ENCODE peak calls at places on chromosomes 4 and X, in six cellular contexts. One of them, this sample, is unnamed.

GRCh38 chr4:174091130-174091529 is 192.3 kb downstream of the FBXO8 start:
- DNase-seq in testis: no peak
- DNase-seq in fibroblast of lung: no peak
- DNase-seq in psoas muscle: no peak
- DNase-seq in ovary: no peak
- DNase-seq in CD4-positive, CD25-positive, alpha-beta regulatory T cell: no peak
- DNase-seq in this sample: no peak

GRCh38 chr4:54423066-54423465 is 194.0 kb downstream of the PDGFRA start:
- DNase-seq in ovary: no peak
- DNase-seq in psoas muscle: no peak
- DNase-seq in fibroblast of lung: peak; percentile 27
- DNase-seq in CD4-positive, CD25-positive, alpha-beta regulatory T cell: no peak
- DNase-seq in testis: no peak
- DNase-seq in this sample: no peak

GRCh38 chrX:96684339-96685204 is at the start of gene DIAPH2:
- DNase-seq in ovary: peak; percentile 81
- DNase-seq in fibroblast of lung: peak; percentile 80
- DNase-seq in testis: peak; percentile 81
- DNase-seq in psoas muscle: peak; percentile 89
- DNase-seq in CD4-positive, CD25-positive, alpha-beta regulatory T cell: peak; percentile 73
- DNase-seq in this sample: peak; percentile 65

GRCh38 chr4:2042207-2042946 is 16.8 kb upstream of the NAT8L start:
- DNase-seq in testis: no peak
- DNase-seq in psoas muscle: no peak
- DNase-seq in fibroblast of lung: no peak
- DNase-seq in CD4-positive, CD25-positive, alpha-beta regulatory T cell: peak; percentile 28
- DNase-seq in ovary: peak; percentile 38
- DNase-seq in this sample: no peak

GRCh38 chr4:141388483-141388882 is 167.8 kb downstream of the ZNF330 start:
- DNase-seq in testis: no peak
- DNase-seq in CD4-positive, CD25-positive, alpha-beta regulatory T cell: no peak
- DNase-seq in psoas muscle: no peak
- DNase-seq in fibroblast of lung: peak; percentile 97
- DNase-seq in ovary: no peak
- DNase-seq in this sample: no peak

GRCh38 chrX:47191331-47191730 is 2.3 kb upstream of the UBA1 start:
- DNase-seq in psoas muscle: peak; percentile 43
- DNase-seq in CD4-positive, CD25-positive, alpha-beta regulatory T cell: peak; percentile 54
- DNase-seq in testis: no peak
- DNase-seq in ovary: no peak
- DNase-seq in fibroblast of lung: no peak
- DNase-seq in this sample: no peak

GRCh38 chrX:134294548-134294947 is 57.6 kb downstream of the CCDC160 start:
- DNase-seq in testis: no peak
- DNase-seq in fibroblast of lung: no peak
- DNase-seq in ovary: no peak
- DNase-seq in CD4-positive, CD25-positive, alpha-beta regulatory T cell: no peak
- DNase-seq in psoas muscle: no peak
- DNase-seq in this sample: no peak

GRCh38 chrX:41661366-41662095 is 27.2 kb upstream of the GPR34 start:
- DNase-seq in testis: no peak
- DNase-seq in CD4-positive, CD25-positive, alpha-beta regulatory T cell: no peak
- DNase-seq in fibroblast of lung: peak; percentile 66
- DNase-seq in ovary: no peak
- DNase-seq in psoas muscle: no peak
- DNase-seq in this sample: no peak

GRCh38 chr4:107213880-107214279 is 177.8 kb upstream of the DKK2 start:
- DNase-seq in CD4-positive, CD25-positive, alpha-beta regulatory T cell: no peak
- DNase-seq in fibroblast of lung: peak; percentile 51
- DNase-seq in testis: no peak
- DNase-seq in ovary: no peak
- DNase-seq in psoas muscle: no peak
- DNase-seq in this sample: no peak

GRCh38 chrX:145190801-145191389 is 56.4 kb upstream of the SPANXN1 start:
- DNase-seq in psoas muscle: no peak
- DNase-seq in CD4-positive, CD25-positive, alpha-beta regulatory T cell: no peak
- DNase-seq in fibroblast of lung: no peak
- DNase-seq in ovary: no peak
- DNase-seq in testis: no peak
- DNase-seq in this sample: no peak

GRCh38 chr4:159828687-159829086 is 725.8 kb downstream of the RAPGEF2 start:
- DNase-seq in psoas muscle: no peak
- DNase-seq in testis: no peak
- DNase-seq in CD4-positive, CD25-positive, alpha-beta regulatory T cell: no peak
- DNase-seq in ovary: no peak
- DNase-seq in fibroblast of lung: no peak
- DNase-seq in this sample: no peak

GRCh38 chr4:687048-687974 is 1.6 kb downstream of the SLC49A3 start:
- DNase-seq in fibroblast of lung: peak; percentile 84
- DNase-seq in psoas muscle: peak; percentile 97
- DNase-seq in testis: peak; percentile 59
- DNase-seq in ovary: no peak
- DNase-seq in CD4-positive, CD25-positive, alpha-beta regulatory T cell: no peak
- DNase-seq in this sample: no peak

GRCh38 chr4:66229885-66230284 is 559.6 kb upstream of the EPHA5 start:
- DNase-seq in CD4-positive, CD25-positive, alpha-beta regulatory T cell: no peak
- DNase-seq in psoas muscle: no peak
- DNase-seq in ovary: no peak
- DNase-seq in fibroblast of lung: no peak
- DNase-seq in testis: no peak
- DNase-seq in this sample: no peak
- H3K9me3 ChIP-seq in CD4-positive, CD25-positive, alpha-beta regulatory T cell: no peaks in the 10 kb centered on the region
- H3K9me3 ChIP-seq in psoas muscle: no peaks in the 10 kb centered on the region
- H3K9me3 ChIP-seq in ovary: no peaks in the 10 kb centered on the region
- H3K9me3 ChIP-seq in fibroblast of lung: no peaks in the 10 kb centered on the region
- H3K9me3 ChIP-seq in testis: no peaks in the 10 kb centered on the region
- H3K9me3 ChIP-seq in this sample: no peaks in the 10 kb centered on the region

GRCh38 chr4:27917381-27917780 is 1056.7 kb downstream of the STIM2 start:
- DNase-seq in ovary: no peak
- DNase-seq in fibroblast of lung: no peak
- DNase-seq in psoas muscle: no peak
- DNase-seq in testis: no peak
- DNase-seq in CD4-positive, CD25-positive, alpha-beta regulatory T cell: no peak
- DNase-seq in this sample: no peak

GRCh38 chr4:27915822-27916221 is 1055.2 kb downstream of the STIM2 start:
- DNase-seq in testis: no peak
- DNase-seq in psoas muscle: no peak
- DNase-seq in CD4-positive, CD25-positive, alpha-beta regulatory T cell: no peak
- DNase-seq in ovary: no peak
- DNase-seq in fibroblast of lung: no peak
- DNase-seq in this sample: no peak

GRCh38 chr4:27916432-27917184 is 1056.0 kb downstream of the STIM2 start:
- DNase-seq in ovary: no peak
- DNase-seq in psoas muscle: no peak
- DNase-seq in testis: no peak
- DNase-seq in CD4-positive, CD25-positive, alpha-beta regulatory T cell: no peak
- DNase-seq in fibroblast of lung: no peak
- DNase-seq in this sample: no peak

GRCh38 chr4:27921236-27921635 is 1060.6 kb downstream of the STIM2 start:
- DNase-seq in CD4-positive, CD25-positive, alpha-beta regulatory T cell: no peak
- DNase-seq in testis: no peak
- DNase-seq in ovary: no peak
- DNase-seq in psoas muscle: no peak
- DNase-seq in fibroblast of lung: peak; percentile 1
- DNase-seq in this sample: no peak
- H3K9me3 ChIP-seq in CD4-positive, CD25-positive, alpha-beta regulatory T cell: no peaks in the 10 kb centered on the region
- H3K9me3 ChIP-seq in testis: no peaks in the 10 kb centered on the region
- H3K9me3 ChIP-seq in ovary: no peaks in the 10 kb centered on the region
- H3K9me3 ChIP-seq in psoas muscle: no peaks in the 10 kb centered on the region
- H3K9me3 ChIP-seq in fibroblast of lung: no peaks in the 10 kb centered on the region
- H3K9me3 ChIP-seq in this sample: no peaks in the 10 kb centered on the region

DNA sequence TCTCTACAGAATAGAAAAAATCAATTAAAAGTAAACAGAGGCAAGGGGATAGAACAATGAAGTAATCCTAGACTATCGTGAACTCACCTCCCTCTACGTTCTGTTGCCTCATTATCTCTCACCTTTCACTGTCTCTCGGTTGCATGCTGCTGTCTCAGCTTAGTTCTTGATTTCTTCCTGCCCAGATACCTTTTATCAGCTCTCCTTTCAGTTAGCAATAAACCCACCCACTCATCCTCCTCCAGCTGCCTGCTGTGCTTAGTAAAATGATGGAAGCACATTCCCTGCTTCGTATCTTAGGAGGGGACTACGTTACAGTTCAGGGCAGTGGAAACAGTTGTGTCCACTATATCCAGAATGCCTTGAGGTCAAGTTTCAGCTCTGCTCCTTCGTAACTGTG is 1709.5 kb upstream of the AGA start:
- DNase-seq in CD4-positive, CD25-positive, alpha-beta regulatory T cell: no peak
- DNase-seq in testis: no peak
- DNase-seq in psoas muscle: no peak
- DNase-seq in ovary: no peak
- DNase-seq in fibroblast of lung: no peak
- DNase-seq in this sample: no peak
- H3K9me3 ChIP-seq in CD4-positive, CD25-positive, alpha-beta regulatory T cell: peaks cover 4% of the 10 kb centered on the region
- H3K9me3 ChIP-seq in testis: no peaks in the 10 kb centered on the region
- H3K9me3 ChIP-seq in psoas muscle: no peaks in the 10 kb centered on the region
- H3K9me3 ChIP-seq in ovary: no peaks in the 10 kb centered on the region
- H3K9me3 ChIP-seq in fibroblast of lung: no peaks in the 10 kb centered on the region
- H3K9me3 ChIP-seq in this sample: no peaks in the 10 kb centered on the region

DNA sequence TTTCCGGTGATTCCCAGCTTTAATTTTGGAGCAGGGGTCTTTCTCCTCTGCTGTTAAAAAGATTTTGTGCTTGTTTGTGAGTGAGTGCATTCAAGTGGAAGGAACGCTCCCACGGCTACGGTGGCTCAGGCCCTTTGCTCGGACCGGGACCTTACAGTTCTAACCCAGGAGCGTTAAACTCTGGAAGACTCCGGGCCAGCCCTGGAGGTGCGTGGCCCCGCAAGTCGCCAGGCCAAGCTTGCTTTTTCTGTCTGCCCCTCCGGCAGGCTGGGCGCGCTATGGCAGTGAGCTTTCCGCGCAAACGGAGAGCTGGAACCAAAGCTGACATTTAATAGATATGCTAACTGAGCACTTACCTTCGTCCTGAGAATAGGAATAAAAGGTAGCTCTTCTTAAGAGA is 18.3 kb upstream of the PITX2 start:
- DNase-seq in fibroblast of lung: no peak
- DNase-seq in psoas muscle: no peak
- DNase-seq in testis: no peak
- DNase-seq in ovary: no peak
- DNase-seq in CD4-positive, CD25-positive, alpha-beta regulatory T cell: no peak
- DNase-seq in this sample: no peak
- H3K9me3 ChIP-seq in fibroblast of lung: no peaks in the 10 kb centered on the region
- H3K9me3 ChIP-seq in psoas muscle: no peaks in the 10 kb centered on the region
- H3K9me3 ChIP-seq in testis: no peaks in the 10 kb centered on the region
- H3K9me3 ChIP-seq in ovary: peaks cover 3% of the 10 kb centered on the region
- H3K9me3 ChIP-seq in CD4-positive, CD25-positive, alpha-beta regulatory T cell: peaks cover 3% of the 10 kb centered on the region
- H3K9me3 ChIP-seq in this sample: peaks cover 6% of the 10 kb centered on the region

GRCh38 chr4:96472103-96472867 is 632.4 kb downstream of the PDHA2 start:
- DNase-seq in testis: no peak
- DNase-seq in psoas muscle: no peak
- DNase-seq in CD4-positive, CD25-positive, alpha-beta regulatory T cell: no peak
- DNase-seq in fibroblast of lung: peak; percentile 4
- DNase-seq in ovary: no peak
- DNase-seq in this sample: no peak

GRCh38 chr4:96473246-96473645 is 633.4 kb downstream of the PDHA2 start:
- DNase-seq in CD4-positive, CD25-positive, alpha-beta regulatory T cell: no peak
- DNase-seq in testis: no peak
- DNase-seq in fibroblast of lung: peak; percentile 2
- DNase-seq in ovary: no peak
- DNase-seq in psoas muscle: no peak
- DNase-seq in this sample: no peak
- H3K9me3 ChIP-seq in CD4-positive, CD25-positive, alpha-beta regulatory T cell: no peaks in the 10 kb centered on the region
- H3K9me3 ChIP-seq in testis: no peaks in the 10 kb centered on the region
- H3K9me3 ChIP-seq in fibroblast of lung: no peaks in the 10 kb centered on the region
- H3K9me3 ChIP-seq in ovary: no peaks in the 10 kb centered on the region
- H3K9me3 ChIP-seq in psoas muscle: no peaks in the 10 kb centered on the region
- H3K9me3 ChIP-seq in this sample: no peaks in the 10 kb centered on the region

DNA sequence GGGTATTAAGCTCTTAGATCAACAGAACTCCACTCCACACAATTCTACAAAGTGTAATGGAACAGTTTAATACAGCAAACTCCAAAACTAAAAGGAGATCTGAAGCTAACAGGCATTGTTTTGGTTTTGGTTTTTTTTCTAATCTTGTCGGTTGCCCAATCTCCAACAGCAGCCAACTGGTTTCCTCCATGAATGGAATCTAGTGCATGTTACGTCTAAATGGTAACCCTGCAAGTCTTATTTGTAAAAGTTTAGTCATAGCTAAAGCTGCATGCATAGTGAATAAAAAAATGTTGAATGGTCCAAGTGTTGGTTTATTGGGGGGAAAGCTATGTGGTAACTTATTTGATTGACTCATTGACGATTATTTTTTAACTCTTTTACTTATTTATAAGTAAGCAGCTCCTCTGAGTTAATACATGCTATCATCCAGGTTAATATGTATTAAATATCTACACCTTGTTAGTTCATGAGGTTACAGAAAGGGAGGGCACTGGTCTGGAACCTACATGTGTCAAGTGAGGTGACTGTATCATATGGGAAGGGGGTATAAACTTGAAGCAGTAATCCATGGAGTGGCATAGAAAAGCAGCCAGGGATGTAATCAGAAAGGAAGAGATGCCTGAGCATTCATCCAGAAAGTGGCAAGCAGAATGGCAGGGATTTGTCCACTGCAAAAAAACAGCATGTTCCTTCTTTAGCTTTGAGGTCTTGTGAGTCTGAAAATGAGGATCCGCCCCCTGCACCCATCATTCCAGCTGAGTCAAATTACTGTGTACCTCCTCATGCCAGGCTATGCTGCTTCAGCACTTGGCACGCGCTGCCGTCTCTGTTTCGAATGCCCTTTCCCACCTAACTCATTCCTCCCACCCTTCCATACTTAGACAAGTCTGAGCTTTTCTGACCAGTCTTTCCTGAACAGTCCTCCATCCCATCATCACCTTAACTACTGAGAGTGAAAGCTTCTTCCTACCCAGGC is 81.7 kb downstream of the PDGFC start:
- DNase-seq in CD4-positive, CD25-positive, alpha-beta regulatory T cell: no peak
- DNase-seq in testis: peak; percentile 18
- DNase-seq in fibroblast of lung: peak; percentile 79
- DNase-seq in psoas muscle: peak; percentile 57
- DNase-seq in ovary: peak; percentile 36
- DNase-seq in this sample: no peak
- H3K9me3 ChIP-seq in CD4-positive, CD25-positive, alpha-beta regulatory T cell: no peaks in the 10 kb centered on the region
- H3K9me3 ChIP-seq in testis: no peaks in the 10 kb centered on the region
- H3K9me3 ChIP-seq in fibroblast of lung: no peaks in the 10 kb centered on the region
- H3K9me3 ChIP-seq in psoas muscle: no peaks in the 10 kb centered on the region
- H3K9me3 ChIP-seq in ovary: no peaks in the 10 kb centered on the region
- H3K9me3 ChIP-seq in this sample: no peaks in the 10 kb centered on the region

GRCh38 chr4:153679476-153679875 is 4.6 kb upstream of the TLR2 start:
- DNase-seq in CD4-positive, CD25-positive, alpha-beta regulatory T cell: no peak
- DNase-seq in ovary: no peak
- DNase-seq in fibroblast of lung: no peak
- DNase-seq in psoas muscle: no peak
- DNase-seq in testis: peak; percentile 21
- DNase-seq in this sample: no peak

GRCh38 chr4:153676984-153677383 is 7.1 kb upstream of the TLR2 start:
- DNase-seq in fibroblast of lung: peak; percentile 93
- DNase-seq in CD4-positive, CD25-positive, alpha-beta regulatory T cell: no peak
- DNase-seq in ovary: no peak
- DNase-seq in psoas muscle: no peak
- DNase-seq in testis: no peak
- DNase-seq in this sample: no peak

DNA sequence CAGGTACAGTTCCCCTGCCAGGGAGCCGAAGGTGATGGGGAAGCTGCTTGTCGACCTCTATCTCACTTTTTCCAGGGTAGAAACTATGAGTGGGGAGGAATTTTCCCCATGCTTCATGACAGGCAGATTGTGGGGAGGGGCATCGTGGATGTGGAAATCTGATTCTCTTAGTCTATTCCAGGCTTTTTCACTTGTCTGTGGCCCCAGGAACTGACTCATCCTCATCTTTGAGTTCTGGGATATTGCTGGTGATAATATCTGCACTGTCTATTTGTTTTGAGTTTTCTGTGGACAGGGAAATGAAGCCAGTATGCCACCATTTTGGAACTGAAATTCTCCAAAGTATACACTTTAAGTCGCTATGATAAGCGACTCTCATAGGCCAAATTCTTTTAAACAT is 7.6 kb upstream of the TLR2 start:
- DNase-seq in psoas muscle: no peak
- DNase-seq in ovary: no peak
- DNase-seq in testis: no peak
- DNase-seq in CD4-positive, CD25-positive, alpha-beta regulatory T cell: no peak
- DNase-seq in fibroblast of lung: peak; percentile 55
- DNase-seq in this sample: no peak
- H3K9me3 ChIP-seq in psoas muscle: peaks cover 14% of the 10 kb centered on the region
- H3K9me3 ChIP-seq in ovary: no peaks in the 10 kb centered on the region
- H3K9me3 ChIP-seq in testis: no peaks in the 10 kb centered on the region
- H3K9me3 ChIP-seq in CD4-positive, CD25-positive, alpha-beta regulatory T cell: peaks cover 5% of the 10 kb centered on the region
- H3K9me3 ChIP-seq in fibroblast of lung: no peaks in the 10 kb centered on the region
- H3K9me3 ChIP-seq in this sample: peaks cover 2% of the 10 kb centered on the region

This sample was measured in T-helper 17 cell.